ENCODE peak calls at places on chromosome 7, in six cellular contexts. One of them, this sample, is unnamed.
A peak's percentile ranks its signal among the peaks of the same experiment; 100 is the strongest.

GRCh38 chr7:2553831-2554581 is 1.3 kb downstream of the BRAT1 start:
- DNase-seq in globus pallidus: no peak
- DNase-seq in transverse colon: no peak
- DNase-seq in CD8-positive, alpha-beta T cell: no peak
- DNase-seq in adrenal gland: no peak
- DNase-seq in hepatic stellate cell: no peak
- DNase-seq in this sample: no peak

GRCh38 chr7:112411186-112411795 is 39.0 kb upstream of the IFRD1 start:
- DNase-seq in transverse colon: peak; percentile 14
- DNase-seq in globus pallidus: peak; percentile 51
- DNase-seq in CD8-positive, alpha-beta T cell: no peak
- DNase-seq in adrenal gland: no peak
- DNase-seq in hepatic stellate cell: peak; percentile 19
- DNase-seq in this sample: peak; percentile 46

GRCh38 chr7:20241491-20242261 is 24.5 kb upstream of the MACC1 start:
- DNase-seq in hepatic stellate cell: no peak
- DNase-seq in CD8-positive, alpha-beta T cell: no peak
- DNase-seq in adrenal gland: no peak
- DNase-seq in globus pallidus: no peak
- DNase-seq in transverse colon: no peak
- DNase-seq in this sample: no peak

GRCh38 chr7:42869131-42870020 is 42.5 kb downstream of the C7orf25 start:
- DNase-seq in CD8-positive, alpha-beta T cell: no peak
- DNase-seq in adrenal gland: no peak
- DNase-seq in transverse colon: no peak
- DNase-seq in hepatic stellate cell: no peak
- DNase-seq in globus pallidus: no peak
- DNase-seq in this sample: no peak

GRCh38 chr7:155168607-155169006 is 98.5 kb downstream of the HTR5A start:
- DNase-seq in adrenal gland: no peak
- DNase-seq in transverse colon: no peak
- DNase-seq in hepatic stellate cell: no peak
- DNase-seq in CD8-positive, alpha-beta T cell: no peak
- DNase-seq in globus pallidus: no peak
- DNase-seq in this sample: no peak

GRCh38 chr7:47933229-47933628 is 15.0 kb downstream of the PKD1L1 start:
- DNase-seq in transverse colon: no peak
- DNase-seq in globus pallidus: no peak
- DNase-seq in hepatic stellate cell: no peak
- DNase-seq in adrenal gland: no peak
- DNase-seq in CD8-positive, alpha-beta T cell: no peak
- DNase-seq in this sample: no peak

GRCh38 chr7:124765401-124766352 is at the start of gene GPR37:
- DNase-seq in hepatic stellate cell: peak; percentile 89
- DNase-seq in CD8-positive, alpha-beta T cell: no peak
- DNase-seq in transverse colon: peak; percentile 59
- DNase-seq in adrenal gland: peak; percentile 23
- DNase-seq in globus pallidus: peak; percentile 96
- DNase-seq in this sample: peak; percentile 64

GRCh38 chr7:96952974-96953391 is 52.4 kb upstream of the DLX6 start:
- DNase-seq in CD8-positive, alpha-beta T cell: no peak
- DNase-seq in transverse colon: no peak
- DNase-seq in hepatic stellate cell: peak; percentile 7
- DNase-seq in globus pallidus: no peak
- DNase-seq in adrenal gland: no peak
- DNase-seq in this sample: no peak

GRCh38 chr7:30074422-30075030 is 46.3 kb downstream of the PLEKHA8 start:
- DNase-seq in hepatic stellate cell: no peak
- DNase-seq in CD8-positive, alpha-beta T cell: no peak
- DNase-seq in globus pallidus: no peak
- DNase-seq in transverse colon: no peak
- DNase-seq in adrenal gland: no peak
- DNase-seq in this sample: no peak

GRCh38 chr7:38425509-38425908 is 152.1 kb upstream of the TARP start:
- DNase-seq in transverse colon: no peak
- DNase-seq in hepatic stellate cell: no peak
- DNase-seq in CD8-positive, alpha-beta T cell: no peak
- DNase-seq in adrenal gland: no peak
- DNase-seq in globus pallidus: no peak
- DNase-seq in this sample: no peak

GRCh38 chr7:102236592-102237287 is 49.9 kb upstream of the SH2B2 start:
- DNase-seq in hepatic stellate cell: peak; percentile 88
- DNase-seq in globus pallidus: peak; percentile 64
- DNase-seq in adrenal gland: peak; percentile 58
- DNase-seq in transverse colon: peak; percentile 67
- DNase-seq in CD8-positive, alpha-beta T cell: peak; percentile 55
- DNase-seq in this sample: peak; percentile 76

GRCh38 chr7:49855281-49855980 is 82.0 kb downstream of the VWC2 start:
- DNase-seq in transverse colon: no peak
- DNase-seq in adrenal gland: no peak
- DNase-seq in hepatic stellate cell: no peak
- DNase-seq in globus pallidus: no peak
- DNase-seq in CD8-positive, alpha-beta T cell: no peak
- DNase-seq in this sample: no peak

GRCh38 chr7:96508371-96508770 is 186.5 kb upstream of the SLC25A13 start:
- DNase-seq in transverse colon: no peak
- DNase-seq in hepatic stellate cell: no peak
- DNase-seq in globus pallidus: no peak
- DNase-seq in adrenal gland: no peak
- DNase-seq in CD8-positive, alpha-beta T cell: no peak
- DNase-seq in this sample: peak; percentile 43

GRCh38 chr7:127886248-127886647 is 145.0 kb downstream of the LRRC4 start:
- DNase-seq in globus pallidus: no peak
- DNase-seq in CD8-positive, alpha-beta T cell: no peak
- DNase-seq in hepatic stellate cell: no peak
- DNase-seq in transverse colon: no peak
- DNase-seq in adrenal gland: no peak
- DNase-seq in this sample: no peak

GRCh38 chr7:136807598-136807997 is 60.9 kb upstream of the CHRM2 start:
- DNase-seq in hepatic stellate cell: no peak
- DNase-seq in globus pallidus: no peak
- DNase-seq in CD8-positive, alpha-beta T cell: no peak
- DNase-seq in transverse colon: no peak
- DNase-seq in adrenal gland: no peak
- DNase-seq in this sample: peak; percentile 14

GRCh38 chr7:82598958-82599357 is 155.4 kb upstream of the CACNA2D1 start:
- DNase-seq in hepatic stellate cell: peak; percentile 53
- DNase-seq in globus pallidus: no peak
- DNase-seq in transverse colon: no peak
- DNase-seq in CD8-positive, alpha-beta T cell: no peak
- DNase-seq in adrenal gland: no peak
- DNase-seq in this sample: no peak

GRCh38 chr7:159061674-159062212 is 82.9 kb downstream of the VIPR2 start:
- DNase-seq in globus pallidus: no peak
- DNase-seq in transverse colon: no peak
- DNase-seq in CD8-positive, alpha-beta T cell: no peak
- DNase-seq in hepatic stellate cell: no peak
- DNase-seq in adrenal gland: no peak
- DNase-seq in this sample: no peak

GRCh38 chr7:117790731-117791130 is 82.5 kb downstream of the CTTNBP2 start:
- DNase-seq in adrenal gland: no peak
- DNase-seq in CD8-positive, alpha-beta T cell: no peak
- DNase-seq in transverse colon: no peak
- DNase-seq in hepatic stellate cell: no peak
- DNase-seq in globus pallidus: no peak
- DNase-seq in this sample: no peak

GRCh38 chr7:37467017-37467416 is 18.4 kb upstream of the ELMO1 start:
- DNase-seq in CD8-positive, alpha-beta T cell: no peak
- DNase-seq in adrenal gland: no peak
- DNase-seq in hepatic stellate cell: no peak
- DNase-seq in transverse colon: no peak
- DNase-seq in globus pallidus: no peak
- DNase-seq in this sample: no peak

GRCh38 chr7:149074116-149074885 is 16.2 kb downstream of the ZNF786 start:
- DNase-seq in hepatic stellate cell: no peak
- DNase-seq in globus pallidus: no peak
- DNase-seq in adrenal gland: no peak
- DNase-seq in transverse colon: no peak
- DNase-seq in CD8-positive, alpha-beta T cell: no peak
- DNase-seq in this sample: no peak

GRCh38 chr7:38748056-38748610 is 117.0 kb upstream of the AMPH start:
- DNase-seq in CD8-positive, alpha-beta T cell: no peak
- DNase-seq in hepatic stellate cell: no peak
- DNase-seq in adrenal gland: no peak
- DNase-seq in globus pallidus: peak; percentile 3
- DNase-seq in transverse colon: no peak
- DNase-seq in this sample: peak; percentile 23

GRCh38 chr7:30436518-30436917 is 42.1 kb downstream of the NOD1 start:
- DNase-seq in hepatic stellate cell: no peak
- DNase-seq in adrenal gland: no peak
- DNase-seq in transverse colon: no peak
- DNase-seq in CD8-positive, alpha-beta T cell: no peak
- DNase-seq in globus pallidus: no peak
- DNase-seq in this sample: no peak

GRCh38 chr7:78195281-78195680 is 396.7 kb downstream of the PHTF2 start:
- DNase-seq in CD8-positive, alpha-beta T cell: no peak
- DNase-seq in hepatic stellate cell: no peak
- DNase-seq in adrenal gland: no peak
- DNase-seq in globus pallidus: no peak
- DNase-seq in transverse colon: no peak
- DNase-seq in this sample: no peak

GRCh38 chr7:2775376-2775775 is 68.7 kb downstream of the GNA12 start:
- DNase-seq in transverse colon: no peak
- DNase-seq in adrenal gland: no peak
- DNase-seq in hepatic stellate cell: no peak
- DNase-seq in CD8-positive, alpha-beta T cell: no peak
- DNase-seq in globus pallidus: peak; percentile 58
- DNase-seq in this sample: no peak

GRCh38 chr7:111132833-111133232 is 41.9 kb downstream of the LRRN3 start:
- DNase-seq in CD8-positive, alpha-beta T cell: no peak
- DNase-seq in hepatic stellate cell: no peak
- DNase-seq in adrenal gland: no peak
- DNase-seq in transverse colon: no peak
- DNase-seq in globus pallidus: no peak
- DNase-seq in this sample: no peak

GRCh38 chr7:41544241-41544640 is 158.6 kb downstream of the INHBA start:
- DNase-seq in adrenal gland: no peak
- DNase-seq in globus pallidus: no peak
- DNase-seq in hepatic stellate cell: no peak
- DNase-seq in CD8-positive, alpha-beta T cell: no peak
- DNase-seq in transverse colon: no peak
- DNase-seq in this sample: no peak

GRCh38 chr7:30750010-30750409 is 1.9 kb upstream of the INMT start:
- DNase-seq in CD8-positive, alpha-beta T cell: no peak
- DNase-seq in hepatic stellate cell: no peak
- DNase-seq in globus pallidus: no peak
- DNase-seq in adrenal gland: no peak
- DNase-seq in transverse colon: no peak
- DNase-seq in this sample: no peak

GRCh38 chr7:42605800-42606199 is 306.1 kb downstream of the C7orf25 start:
- DNase-seq in adrenal gland: no peak
- DNase-seq in hepatic stellate cell: no peak
- DNase-seq in CD8-positive, alpha-beta T cell: no peak
- DNase-seq in globus pallidus: no peak
- DNase-seq in transverse colon: no peak
- DNase-seq in this sample: no peak

GRCh38 chr7:139713061-139713460 is 64.7 kb downstream of the HIPK2 start:
- DNase-seq in hepatic stellate cell: no peak
- DNase-seq in transverse colon: no peak
- DNase-seq in adrenal gland: no peak
- DNase-seq in globus pallidus: no peak
- DNase-seq in CD8-positive, alpha-beta T cell: no peak
- DNase-seq in this sample: no peak

GRCh38 chr7:26620352-26620751 is 244.0 kb downstream of the SKAP2 start:
- DNase-seq in adrenal gland: no peak
- DNase-seq in globus pallidus: no peak
- DNase-seq in CD8-positive, alpha-beta T cell: peak; percentile 25
- DNase-seq in transverse colon: no peak
- DNase-seq in hepatic stellate cell: no peak
- DNase-seq in this sample: no peak

GRCh38 chr7:44288811-44289340 is 36.5 kb downstream of the CAMK2B start:
- DNase-seq in adrenal gland: no peak
- DNase-seq in globus pallidus: no peak
- DNase-seq in transverse colon: peak; percentile 1
- DNase-seq in CD8-positive, alpha-beta T cell: no peak
- DNase-seq in hepatic stellate cell: no peak
- DNase-seq in this sample: peak; percentile 8

GRCh38 chr7:136114966-136115762 is 138.0 kb upstream of the MTPN start:
- DNase-seq in hepatic stellate cell: peak; percentile 47
- DNase-seq in CD8-positive, alpha-beta T cell: no peak
- DNase-seq in adrenal gland: peak; percentile 47
- DNase-seq in globus pallidus: peak; percentile 10
- DNase-seq in transverse colon: peak; percentile 28
- DNase-seq in this sample: peak; percentile 64

GRCh38 chr7:100966542-100967291 is 2.6 kb upstream of the MUC12 start:
- DNase-seq in hepatic stellate cell: no peak
- DNase-seq in transverse colon: peak; percentile 61
- DNase-seq in globus pallidus: no peak
- DNase-seq in adrenal gland: no peak
- DNase-seq in CD8-positive, alpha-beta T cell: no peak
- DNase-seq in this sample: no peak

GRCh38 chr7:140673063-140673769 is 471 bp downstream of the ADCK2 start:
- DNase-seq in hepatic stellate cell: peak; percentile 48
- DNase-seq in adrenal gland: peak; percentile 42
- DNase-seq in CD8-positive, alpha-beta T cell: peak; percentile 79
- DNase-seq in globus pallidus: peak; percentile 37
- DNase-seq in transverse colon: peak; percentile 83
- DNase-seq in this sample: peak; percentile 43